ENCODE peak calls at places on chromosomes 6 and 20, in seven cellular contexts. D is neuronal stem cell, I is mesendoderm, N is IMR-90, O is H9, H is mesenchymal stem cell, F is H1. K is an unnamed sample.

GRCh38 chr20:31833130-31833930 is 12.1 kb downstream of the FOXS1 start:
- DNase-seq in D (peak; percentile 80), I (peak; percentile 89), N (peak; percentile 20), O (peak; percentile 94), H (peak; percentile 73), F (peak; percentile 83), K (peak; percentile 70)

GRCh38 chr20:36847009-36847709 is 28.8 kb upstream of the TLDC2 start:
- DNase-seq in D (no peak), I (peak; percentile 81), N (peak; percentile 83), O (no peak), H (peak; percentile 92), F (no peak), K (peak; percentile 95)

GRCh38 chr20:11891827-11892521 is 25.7 kb upstream of the BTBD3 start:
- DNase-seq in D (peak; percentile 77), I (peak; percentile 96), N (peak; percentile 62), O (peak; percentile 80), H (peak; percentile 82), F (no peak), K (peak; percentile 75)

GRCh38 chr20:54148947-54149764 is 24.6 kb downstream of the CYP24A1 start:
- DNase-seq in D (no peak), I (no peak), N (no peak), O (no peak), H (no peak), F (no peak), K (no peak)

GRCh38 chr6:153994004-153994403 is 45.0 kb upstream of the OPRM1 start:
- DNase-seq in D (no peak), I (no peak), N (no peak), O (no peak), H (no peak), F (no peak), K (no peak)

GRCh38 chr6:71419954-71420692 is 131.5 kb downstream of the OGFRL1 start:
- DNase-seq in D (peak; percentile 73), I (peak; percentile 11), N (peak; percentile 35), O (no peak), H (peak; percentile 65), F (no peak), K (peak; percentile 40)

GRCh38 chr20:62886709-62887058 is 25.1 kb upstream of the TCFL5 start:
- DNase-seq in D (no peak), I (no peak), N (no peak), O (no peak), H (no peak), F (no peak), K (no peak)

GRCh38 chr20:37234254-37234581 is 27.4 kb downstream of the GHRH start:
- DNase-seq in D (no peak), I (no peak), N (no peak), O (no peak), H (no peak), F (no peak), K (no peak)

GRCh38 chr20:23027721-23028120 is 7.4 kb upstream of the SSTR4 start:
- DNase-seq in D (no peak), I (no peak), N (no peak), O (no peak), H (no peak), F (no peak), K (no peak)

GRCh38 chr20:46088409-46089075 is 1.2 kb downstream of the NCOA5 start:
- DNase-seq in D (no peak), I (no peak), N (peak; percentile 8), O (no peak), H (peak; percentile 45), F (no peak), K (peak; percentile 78)

GRCh38 chr6:85594197-85594930 is 706 bp upstream of the SNX14 start:
- DNase-seq in D (no peak), I (peak; percentile 42), N (peak; percentile 30), O (no peak), H (no peak), F (no peak), K (peak; percentile 41)

GRCh38 chr6:20811112-20811746 is 277.0 kb downstream of the CDKAL1 start:
- DNase-seq in D (peak; percentile 55), I (peak; percentile 99), N (peak; percentile 99), O (peak; percentile 61), H (peak; percentile 98), F (peak; percentile 80), K (peak; percentile 96)

GRCh38 chr6:996271-996852 is 303.4 kb upstream of the EXOC2 start:
- DNase-seq in D (no peak), I (no peak), N (no peak), O (no peak), H (no peak), F (no peak), K (no peak)

GRCh38 chr20:60055740-60056139 is 97.5 kb downstream of the CDH26 start:
- DNase-seq in D (no peak), I (no peak), N (no peak), O (peak; percentile 15), H (no peak), F (no peak), K (no peak)

GRCh38 chr6:30679765-30680535 is 6.5 kb downstream of the PPP1R18 start:
- DNase-seq in D (no peak), I (peak; percentile 14), N (no peak), O (no peak), H (no peak), F (no peak), K (no peak)

GRCh38 chr20:44952731-44953130 is 7.5 kb downstream of the TOMM34 start:
- DNase-seq in D (no peak), I (no peak), N (no peak), O (no peak), H (no peak), F (no peak), K (peak; percentile 11)

GRCh38 chr6:127690092-127690491 is 113.1 kb downstream of the C6orf58 start:
- DNase-seq in D (peak; percentile 20), I (peak; percentile 26), N (peak; percentile 28), O (no peak), H (peak; percentile 26), F (no peak), K (no peak)

GRCh38 chr20:38123021-38123587 is 42.0 kb downstream of the TGM2 start:
- DNase-seq in D (no peak), I (peak; percentile 56), N (peak; percentile 78), O (no peak), H (peak; percentile 90), F (no peak), K (peak; percentile 95)

GRCh38 chr6:77339926-77340325 is 123.4 kb downstream of the HTR1B start:
- DNase-seq in D (no peak), I (peak; percentile 44), N (no peak), O (no peak), H (no peak), F (no peak), K (no peak)

GRCh38 chr6:21213492-21213891 is 380.1 kb upstream of the SOX4 start:
- DNase-seq in D (no peak), I (no peak), N (no peak), O (no peak), H (no peak), F (no peak), K (no peak)

GRCh38 chr20:55513966-55514365 is 491.4 kb downstream of the CBLN4 start:
- DNase-seq in D (no peak), I (no peak), N (no peak), O (no peak), H (no peak), F (no peak), K (no peak)

GRCh38 chr20:57912227-57912582 is 202.4 kb upstream of the PMEPA1 start:
- DNase-seq in D (no peak), I (no peak), N (no peak), O (no peak), H (no peak), F (no peak), K (no peak)

GRCh38 chr20:3710703-3711417 is 1.5 kb downstream of the SIGLEC1 start:
- DNase-seq in D (peak; percentile 80), I (peak; percentile 47), N (peak; percentile 28), O (peak; percentile 86), H (peak; percentile 60), F (peak; percentile 33), K (no peak)

GRCh38 chr6:110537208-110538123 is 61.1 kb upstream of the SLC22A16 start:
- DNase-seq in D (no peak), I (peak; percentile 52), N (peak; percentile 97), O (no peak), H (peak; percentile 96), F (no peak), K (peak; percentile 72)

GRCh38 chr6:7974932-7975763 is 64.6 kb upstream of the TXNDC5 start:
- DNase-seq in D (no peak), I (peak; percentile 64), N (peak; percentile 92), O (no peak), H (peak; percentile 88), F (no peak), K (peak; percentile 92)

GRCh38 chr20:10219452-10219791 is 792 bp downstream of the SNAP25 start:
- DNase-seq in D (peak; percentile 80), I (peak; percentile 73), N (peak; percentile 53), O (peak; percentile 78), H (peak; percentile 81), F (no peak), K (peak; percentile 50)

GRCh38 chr6:106609699-106610098 is 19.6 kb downstream of the RTN4IP1 start:
- DNase-seq in D (no peak), I (peak; percentile 69), N (no peak), O (peak; percentile 58), H (no peak), F (no peak), K (no peak)

DNA sequence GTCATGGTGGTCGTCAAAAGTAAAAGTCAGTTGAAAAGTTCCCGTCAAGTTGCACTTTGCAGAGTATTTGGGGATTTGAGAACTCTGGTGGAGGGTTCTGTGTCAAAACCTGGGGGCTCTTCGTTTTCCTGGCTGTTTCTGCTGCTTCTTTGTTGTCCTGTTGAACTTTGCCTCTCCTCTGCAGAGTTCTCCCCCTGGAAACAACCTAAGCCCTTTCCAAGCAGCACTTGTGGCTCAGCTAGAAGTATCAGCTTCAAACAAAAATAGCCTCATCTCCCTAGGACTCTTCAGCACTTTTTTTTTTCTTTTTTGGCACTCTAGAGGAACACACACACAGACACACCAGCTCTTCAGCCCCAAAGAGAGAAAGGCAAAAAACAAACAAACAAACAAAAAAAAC is at the start of gene TRDN:
- DNase-seq in D (no peak), I (peak; percentile 25), N (no peak), O (no peak), H (no peak), F (no peak), K (no peak)
- H3K4ac ChIP-seq in D (no peak within 1 kb of the TSS), I (no peak within 1 kb of the TSS), N (no peak within 1 kb of the TSS), O (no peak within 1 kb of the TSS), H (no peak within 1 kb of the TSS), F (no peak within 1 kb of the TSS), K (no peak within 1 kb of the TSS)

DNA sequence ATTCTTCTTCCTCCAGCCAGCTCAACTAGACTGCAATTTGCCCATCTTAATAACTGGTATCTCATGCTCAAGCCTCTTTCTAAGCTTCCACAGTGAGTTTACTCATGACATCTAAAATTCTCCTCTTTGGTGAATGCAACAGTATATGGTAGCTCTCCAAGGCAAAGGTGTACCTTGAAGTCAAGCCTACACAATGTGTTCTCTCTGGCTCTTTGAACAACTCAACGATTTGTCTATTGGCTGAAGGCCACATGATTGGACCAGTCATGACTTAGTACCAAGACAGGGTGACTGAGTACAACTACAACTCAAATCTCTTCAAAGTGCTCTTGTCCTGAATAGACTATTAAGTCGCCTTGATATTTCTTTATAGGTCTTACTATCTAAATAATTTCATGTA is 199.6 kb downstream of the PKHD1 start:
- DNase-seq in D (no peak), I (no peak), N (no peak), O (no peak), H (no peak), F (no peak), K (no peak)
- H3K4ac ChIP-seq in D (no peak overlapping the region), I (no peak overlapping the region), N (no peak overlapping the region), O (no peak overlapping the region), H (no peak overlapping the region), F (no peak overlapping the region), K (no peak overlapping the region)

GRCh38 chr20:33257237-33257636 is 21.4 kb downstream of the BPIFA1 start:
- DNase-seq in D (no peak), I (no peak), N (no peak), O (no peak), H (no peak), F (no peak), K (no peak)
- H3K4ac ChIP-seq in D (no peak overlapping the region), I (no peak overlapping the region), N (no peak overlapping the region), O (no peak overlapping the region), H (no peak overlapping the region), F (no peak overlapping the region), K (no peak overlapping the region)

GRCh38 chr6:149900620-149901443 is 2.9 kb upstream of the RAET1E start:
- DNase-seq in D (no peak), I (no peak), N (no peak), O (no peak), H (no peak), F (no peak), K (no peak)
- H3K4ac ChIP-seq in D (no peak overlapping the region), I (no peak overlapping the region), N (no peak overlapping the region), O (no peak overlapping the region), H (no peak overlapping the region), F (no peak overlapping the region), K (no peak overlapping the region)